ENCODE peak calls at places on chromosomes 2 and 18, in ten cellular contexts. One of them, this sample, is unnamed.

GRCh38 chr2:85548608-85548900 is 9.6 kb downstream of the MAT2A start:
- DNase-seq in Daoy: no peak
- DNase-seq in CD4-positive, alpha-beta T cell: no peak
- DNase-seq in activated T-helper 1 cell treated with Interleukin-2 at 50 U/mL for 16 hours: no peak
- DNase-seq in Right ventricle myocardium superior: no peak
- DNase-seq in NCI-H446: no peak
- DNase-seq in neural crest cell: no peak
- DNase-seq in aorta: no peak
- DNase-seq in fibroblast of lung: no peak
- DNase-seq in NCI-H1930: no peak
- DNase-seq in this sample: no peak

GRCh38 chr18:66971951-66972350 is 368.1 kb upstream of the CDH19 start:
- DNase-seq in neural crest cell: no peak
- DNase-seq in activated T-helper 1 cell treated with Interleukin-2 at 50 U/mL for 16 hours: no peak
- DNase-seq in Daoy: no peak
- DNase-seq in aorta: no peak
- DNase-seq in Right ventricle myocardium superior: no peak
- DNase-seq in fibroblast of lung: no peak
- DNase-seq in NCI-H446: no peak
- DNase-seq in NCI-H1930: no peak
- DNase-seq in CD4-positive, alpha-beta T cell: no peak
- DNase-seq in this sample: peak

GRCh38 chr18:14975431-14975830 is 227.5 kb downstream of the ANKRD30B start:
- DNase-seq in Right ventricle myocardium superior: no peak
- DNase-seq in activated T-helper 1 cell treated with Interleukin-2 at 50 U/mL for 16 hours: no peak
- DNase-seq in aorta: no peak
- DNase-seq in neural crest cell: no peak
- DNase-seq in NCI-H1930: no peak
- DNase-seq in CD4-positive, alpha-beta T cell: no peak
- DNase-seq in fibroblast of lung: no peak
- DNase-seq in NCI-H446: no peak
- DNase-seq in Daoy: peak
- DNase-seq in this sample: no peak

GRCh38 chr2:128798502-128799283 is 480.0 kb upstream of the HS6ST1 start:
- DNase-seq in fibroblast of lung: no peak
- DNase-seq in CD4-positive, alpha-beta T cell: no peak
- DNase-seq in aorta: no peak
- DNase-seq in NCI-H1930: no peak
- DNase-seq in Right ventricle myocardium superior: no peak
- DNase-seq in Daoy: no peak
- DNase-seq in neural crest cell: no peak
- DNase-seq in activated T-helper 1 cell treated with Interleukin-2 at 50 U/mL for 16 hours: no peak
- DNase-seq in NCI-H446: no peak
- DNase-seq in this sample: peak

GRCh38 chr2:7611750-7612149 is 694.5 kb downstream of the RNF144A start:
- DNase-seq in neural crest cell: no peak
- DNase-seq in fibroblast of lung: no peak
- DNase-seq in Daoy: no peak
- DNase-seq in activated T-helper 1 cell treated with Interleukin-2 at 50 U/mL for 16 hours: no peak
- DNase-seq in Right ventricle myocardium superior: no peak
- DNase-seq in aorta: no peak
- DNase-seq in NCI-H446: no peak
- DNase-seq in CD4-positive, alpha-beta T cell: no peak
- DNase-seq in NCI-H1930: no peak
- DNase-seq in this sample: peak

GRCh38 chr2:189654641-189655040 is 6.6 kb upstream of the ASNSD1 start:
- DNase-seq in fibroblast of lung: no peak
- DNase-seq in neural crest cell: no peak
- DNase-seq in activated T-helper 1 cell treated with Interleukin-2 at 50 U/mL for 16 hours: no peak
- DNase-seq in Daoy: no peak
- DNase-seq in NCI-H446: no peak
- DNase-seq in Right ventricle myocardium superior: no peak
- DNase-seq in CD4-positive, alpha-beta T cell: no peak
- DNase-seq in NCI-H1930: no peak
- DNase-seq in aorta: no peak
- DNase-seq in this sample: no peak

GRCh38 chr2:71696381-71696780 is 243.0 kb downstream of the DYSF start:
- DNase-seq in NCI-H446: no peak
- DNase-seq in aorta: peak
- DNase-seq in neural crest cell: no peak
- DNase-seq in activated T-helper 1 cell treated with Interleukin-2 at 50 U/mL for 16 hours: no peak
- DNase-seq in Daoy: no peak
- DNase-seq in NCI-H1930: no peak
- DNase-seq in fibroblast of lung: no peak
- DNase-seq in CD4-positive, alpha-beta T cell: no peak
- DNase-seq in Right ventricle myocardium superior: peak
- DNase-seq in this sample: no peak

GRCh38 chr2:111227716-111228141 is 107.0 kb downstream of the BCL2L11 start:
- DNase-seq in NCI-H446: no peak
- DNase-seq in activated T-helper 1 cell treated with Interleukin-2 at 50 U/mL for 16 hours: no peak
- DNase-seq in fibroblast of lung: peak
- DNase-seq in Daoy: peak
- DNase-seq in neural crest cell: no peak
- DNase-seq in CD4-positive, alpha-beta T cell: no peak
- DNase-seq in NCI-H1930: no peak
- DNase-seq in aorta: no peak
- DNase-seq in Right ventricle myocardium superior: no peak
- DNase-seq in this sample: peak

GRCh38 chr2:96091141-96091710 is 25.1 kb downstream of the ADRA2B start:
- DNase-seq in CD4-positive, alpha-beta T cell: no peak
- DNase-seq in NCI-H1930: no peak
- DNase-seq in aorta: no peak
- DNase-seq in activated T-helper 1 cell treated with Interleukin-2 at 50 U/mL for 16 hours: no peak
- DNase-seq in NCI-H446: no peak
- DNase-seq in neural crest cell: no peak
- DNase-seq in Right ventricle myocardium superior: no peak
- DNase-seq in fibroblast of lung: no peak
- DNase-seq in Daoy: no peak
- DNase-seq in this sample: no peak

GRCh38 chr2:114089636-114090325 is 199.9 kb downstream of the ACTR3 start:
- DNase-seq in CD4-positive, alpha-beta T cell: no peak
- DNase-seq in NCI-H446: no peak
- DNase-seq in activated T-helper 1 cell treated with Interleukin-2 at 50 U/mL for 16 hours: no peak
- DNase-seq in fibroblast of lung: no peak
- DNase-seq in Right ventricle myocardium superior: no peak
- DNase-seq in Daoy: no peak
- DNase-seq in NCI-H1930: no peak
- DNase-seq in aorta: no peak
- DNase-seq in neural crest cell: no peak
- DNase-seq in this sample: no peak

GRCh38 chr2:236765475-236765874 is 195.8 kb downstream of the ACKR3 start:
- DNase-seq in Right ventricle myocardium superior: no peak
- DNase-seq in aorta: no peak
- DNase-seq in fibroblast of lung: no peak
- DNase-seq in neural crest cell: no peak
- DNase-seq in activated T-helper 1 cell treated with Interleukin-2 at 50 U/mL for 16 hours: no peak
- DNase-seq in CD4-positive, alpha-beta T cell: no peak
- DNase-seq in NCI-H1930: no peak
- DNase-seq in Daoy: no peak
- DNase-seq in NCI-H446: no peak
- DNase-seq in this sample: peak

This sample was measured in left kidney.